ENCODE peak calls at places on chromosome 21, in eight cellular contexts. J is right cardiac atrium; F is IMR-90; D is stimulated activated effector memory CD8-positive, alpha-beta T cell treated with anti-CD3 and anti-CD28 coated beads, Interleukin-12 subunit alpha, Interleukin-12 subunit beta, amount 100 ng/mL, for 72 hours; O is CD8-positive, alpha-beta memory T cell; C is hepatocyte; H is substantia nigra; Y is NCI-H1694 treated with DMSO at 0.1 percent for 48 hours. R is an unnamed sample.
A peak's percentile ranks its signal among the peaks of the same experiment; 100 is the strongest.

GRCh38 chr21:16976132-16976666 is 536.6 kb upstream of the CXADR start:
- DNase-seq in J (no peak), F (no peak), D (no peak), O (no peak), C (no peak), H (no peak), Y (no peak), R (no peak)

GRCh38 chr21:42844411-42845113 is 34.8 kb downstream of the WDR4 start:
- DNase-seq in J (no peak), F (no peak), D (no peak), O (no peak), C (no peak), H (peak; percentile 60), Y (no peak), R (no peak)

GRCh38 chr21:14734191-14734590 is 188.1 kb upstream of the SAMSN1 start:
- DNase-seq in J (no peak), F (no peak), D (no peak), O (no peak), C (no peak), H (no peak), Y (no peak), R (no peak)

GRCh38 chr21:38831526-38832467 is 26.1 kb downstream of the ETS2 start:
- DNase-seq in J (peak; percentile 55), F (peak; percentile 98), D (no peak), O (no peak), C (peak; percentile 89), H (no peak), Y (no peak), R (peak; percentile 23)

GRCh38 chr21:27190601-27191000 is 223.7 kb upstream of the ADAMTS5 start:
- DNase-seq in J (no peak), F (peak; percentile 50), D (no peak), O (no peak), C (no peak), H (no peak), Y (no peak), R (no peak)

GRCh38 chr21:41610042-41610839 is 102.3 kb upstream of the TMPRSS2 start:
- DNase-seq in J (peak; percentile 63), F (peak; percentile 64), D (peak; percentile 11), O (no peak), C (peak; percentile 79), H (peak; percentile 43), Y (peak; percentile 1), R (no peak)

GRCh38 chr21:43369124-43369523 is 57.8 kb downstream of the SIK1 start:
- DNase-seq in J (peak; percentile 19), F (peak; percentile 46), D (no peak), O (no peak), C (peak; percentile 52), H (no peak), Y (no peak), R (peak; percentile 38)

GRCh38 chr21:33455858-33456446 is 23.8 kb downstream of the TMEM50B start:
- DNase-seq in J (no peak), F (no peak), D (no peak), O (no peak), C (no peak), H (no peak), Y (no peak), R (no peak)

GRCh38 chr21:46009951-46010655 is 28.5 kb downstream of the COL6A1 start:
- DNase-seq in J (no peak), F (no peak), D (no peak), O (no peak), C (no peak), H (no peak), Y (no peak), R (no peak)

GRCh38 chr21:40165671-40166070 is 298.4 kb downstream of the PCP4 start:
- DNase-seq in J (no peak), F (no peak), D (no peak), O (no peak), C (no peak), H (no peak), Y (no peak), R (no peak)

GRCh38 chr21:29379517-29380054 is 80.9 kb downstream of the BACH1 start:
- DNase-seq in J (no peak), F (no peak), D (no peak), O (no peak), C (no peak), H (no peak), Y (no peak), R (no peak)

GRCh38 chr21:31351973-31352372 is 7.9 kb upstream of the TIAM1 start:
- DNase-seq in J (no peak), F (no peak), D (no peak), O (no peak), C (no peak), H (no peak), Y (no peak), R (no peak)